ENCODE peak calls at places on chromosomes 11 and 22, in six cellular contexts. One of them, this sample, is unnamed.

GRCh38 chr11:71435278-71435951 is 12.8 kb downstream of the DHCR7 start:
- DNase-seq in NCI-H2081: no peak
- DNase-seq in left colon: no peak
- DNase-seq in M059J: no peak
- DNase-seq in BE2C: no peak
- DNase-seq in ELR: no peak
- DNase-seq in this sample: no peak

GRCh38 chr11:92941676-92942571 is 27.5 kb upstream of the MTNR1B start:
- DNase-seq in M059J: peak; percentile 41
- DNase-seq in ELR: peak; percentile 46
- DNase-seq in BE2C: peak; percentile 22
- DNase-seq in NCI-H2081: peak; percentile 33
- DNase-seq in left colon: no peak
- DNase-seq in this sample: no peak

GRCh38 chr11:46633291-46634217 is 16.2 kb downstream of the ATG13 start:
- DNase-seq in M059J: no peak
- DNase-seq in BE2C: no peak
- DNase-seq in NCI-H2081: no peak
- DNase-seq in left colon: no peak
- DNase-seq in ELR: no peak
- DNase-seq in this sample: no peak

GRCh38 chr11:131744847-131745246 is 374.4 kb downstream of the NTM start:
- DNase-seq in left colon: no peak
- DNase-seq in NCI-H2081: no peak
- DNase-seq in BE2C: no peak
- DNase-seq in ELR: peak; percentile 93
- DNase-seq in M059J: peak; percentile 88
- DNase-seq in this sample: no peak

GRCh38 chr22:44037519-44038370 is 13.6 kb downstream of the PARVB start:
- DNase-seq in ELR: peak; percentile 94
- DNase-seq in NCI-H2081: no peak
- DNase-seq in left colon: no peak
- DNase-seq in BE2C: no peak
- DNase-seq in M059J: peak; percentile 87
- DNase-seq in this sample: no peak

GRCh38 chr11:66068923-66069714 is 953 bp upstream of the PACS1 start:
- DNase-seq in NCI-H2081: no peak
- DNase-seq in ELR: peak; percentile 67
- DNase-seq in BE2C: peak; percentile 77
- DNase-seq in M059J: peak; percentile 75
- DNase-seq in left colon: peak; percentile 53
- DNase-seq in this sample: no peak

GRCh38 chr11:62875698-62876483 is 4.8 kb upstream of the SLC3A2 start:
- DNase-seq in NCI-H2081: no peak
- DNase-seq in ELR: no peak
- DNase-seq in M059J: no peak
- DNase-seq in BE2C: no peak
- DNase-seq in left colon: no peak
- DNase-seq in this sample: no peak

GRCh38 chr22:44807915-44808690 is 55.7 kb downstream of the ARHGAP8 start:
- DNase-seq in NCI-H2081: no peak
- DNase-seq in BE2C: peak; percentile 65
- DNase-seq in left colon: no peak
- DNase-seq in M059J: no peak
- DNase-seq in ELR: peak; percentile 8
- DNase-seq in this sample: no peak

GRCh38 chr22:35154937-35155387 is 89.0 kb downstream of the ISX start:
- DNase-seq in M059J: peak; percentile 56
- DNase-seq in NCI-H2081: peak; percentile 2
- DNase-seq in BE2C: peak; percentile 78
- DNase-seq in ELR: peak; percentile 61
- DNase-seq in left colon: peak; percentile 47
- DNase-seq in this sample: no peak

GRCh38 chr22:42313804-42314581 is 43.5 kb upstream of the TCF20 start:
- DNase-seq in left colon: peak; percentile 92
- DNase-seq in NCI-H2081: peak; percentile 80
- DNase-seq in ELR: peak; percentile 54
- DNase-seq in BE2C: peak; percentile 90
- DNase-seq in M059J: peak; percentile 84
- DNase-seq in this sample: no peak

GRCh38 chr11:69443138-69443967 is 38.1 kb upstream of the LINC01488 start:
- DNase-seq in ELR: peak; percentile 97
- DNase-seq in BE2C: peak; percentile 98
- DNase-seq in M059J: peak; percentile 92
- DNase-seq in NCI-H2081: peak; percentile 19
- DNase-seq in left colon: peak; percentile 88
- DNase-seq in this sample: no peak

GRCh38 chr11:19953909-19954308 is 206.4 kb downstream of the DBX1 start:
- DNase-seq in ELR: peak; percentile 84
- DNase-seq in left colon: no peak
- DNase-seq in NCI-H2081: no peak
- DNase-seq in BE2C: no peak
- DNase-seq in M059J: peak; percentile 86
- DNase-seq in this sample: no peak